ENCODE peak calls at places on chromosomes 7 and 10, in four cellular contexts. X, G, Z and U are unnamed samples.

GRCh38 chr10:90288403-90288933 is 569.4 kb downstream of the HTR7 start:
- DNase-seq in X (no peak), G (peak), Z (no peak), U (no peak)

GRCh38 chr10:60732240-60733188 is 45.8 kb upstream of the CDK1 start:
- DNase-seq in X (no peak), G (no peak), Z (peak), U (peak)

GRCh38 chr10:114403545-114404161 is 649 bp downstream of the AFAP1L2 start:
- DNase-seq in X (no peak), G (no peak), Z (no peak), U (no peak)

GRCh38 chr10:28912017-28912783 is 234.9 kb downstream of the BAMBI start:
- DNase-seq in X (no peak), G (no peak), Z (no peak), U (no peak)

GRCh38 chr7:19665399-19666008 is 43.3 kb downstream of the POLR1F start:
- DNase-seq in X (peak), G (peak), Z (no peak), U (peak)

GRCh38 chr7:151396328-151396970 is 13.4 kb downstream of the WDR86 start:
- DNase-seq in X (no peak), G (no peak), Z (no peak), U (no peak)

GRCh38 chr7:73774923-73775322 is 4.9 kb upstream of the CLDN3 start:
- DNase-seq in X (peak), G (peak), Z (no peak), U (peak)

GRCh38 chr10:4316166-4316810 is 509.7 kb upstream of the AKR1E2 start:
- DNase-seq in X (no peak), G (peak), Z (peak), U (no peak)

GRCh38 chr7:53800746-53801145 is 741.4 kb upstream of the VSTM2A start:
- DNase-seq in X (no peak), G (no peak), Z (no peak), U (no peak)

GRCh38 chr7:76352193-76352592 is 6.6 kb downstream of the YWHAG start:
- DNase-seq in X (no peak), G (peak), Z (no peak), U (no peak)

GRCh38 chr10:116690356-116691078 is 51.8 kb downstream of the HSPA12A start:
- DNase-seq in X (no peak), G (peak), Z (peak), U (no peak)

GRCh38 chr10:97707134-97707861 is 6.2 kb upstream of the MARVELD1 start:
- DNase-seq in X (no peak), G (no peak), Z (no peak), U (no peak)

GRCh38 chr10:117186832-117187615 is 10.3 kb upstream of the KCNK18 start:
- DNase-seq in X (no peak), G (peak), Z (no peak), U (no peak)

GRCh38 chr10:19930936-19931859 is 115.0 kb downstream of the PLXDC2 start:
- DNase-seq in X (no peak), G (peak), Z (peak), U (no peak)

GRCh38 chr10:12908773-12909172 is 92.7 kb downstream of the CCDC3 start:
- DNase-seq in X (no peak), G (no peak), Z (no peak), U (no peak)

GRCh38 chr7:111495173-111495572 is 67.1 kb downstream of the IMMP2L start:
- DNase-seq in X (no peak), G (no peak), Z (no peak), U (no peak)

GRCh38 chr10:119296703-119297102 is 89.3 kb downstream of the GRK5 start:
- DNase-seq in X (no peak), G (peak), Z (no peak), U (no peak)

GRCh38 chr7:158572000-158572828 is 15.4 kb downstream of the PTPRN2 start:
- DNase-seq in X (peak), G (no peak), Z (no peak), U (no peak)

GRCh38 chr7:128032605-128033235 is 1.5 kb upstream of the LRRC4 start:
- DNase-seq in X (no peak), G (peak), Z (no peak), U (peak)

GRCh38 chr7:128137096-128137655 is 103.9 kb upstream of the LEP start:
- DNase-seq in X (no peak), G (peak), Z (no peak), U (no peak)

GRCh38 chr7:134420509-134421125 is 38.3 kb downstream of the AKR1B1 start:
- DNase-seq in X (peak), G (peak), Z (peak), U (peak)

GRCh38 chr7:57867884-57868701 is 418.1 kb downstream of the ZNF716 start:
- DNase-seq in X (no peak), G (no peak), Z (peak), U (no peak)

GRCh38 chr10:67763499-67764011 is 67.6 kb upstream of the CTNNA3 start:
- DNase-seq in X (peak), G (peak), Z (peak), U (peak)

GRCh38 chr10:3745582-3745981 is 39.4 kb downstream of the KLF6 start:
- DNase-seq in X (no peak), G (no peak), Z (no peak), U (no peak)

GRCh38 chr7:131629203-131629871 is 72.9 kb upstream of the PODXL start:
- DNase-seq in X (no peak), G (peak), Z (no peak), U (no peak)

GRCh38 chr10:44030132-44030531 is 354.8 kb downstream of the CXCL12 start:
- DNase-seq in X (no peak), G (no peak), Z (no peak), U (peak)

GRCh38 chr10:61835069-61835908 is 66.2 kb upstream of the ARID5B start:
- DNase-seq in X (peak), G (peak), Z (no peak), U (peak)

GRCh38 chr7:90412458-90413184 is 9.4 kb downstream of the CLDN12 start:
- DNase-seq in X (peak), G (no peak), Z (peak), U (peak)

GRCh38 chr7:41222704-41223103 is 480.2 kb downstream of the INHBA start:
- DNase-seq in X (no peak), G (peak), Z (no peak), U (no peak)

GRCh38 chr10:60312818-60313588 is 76.7 kb downstream of the ANK3 start:
- DNase-seq in X (peak), G (peak), Z (no peak), U (no peak)

GRCh38 chr10:36578306-36578705 is 547.1 kb upstream of the ANKRD30A start:
- DNase-seq in X (no peak), G (peak), Z (no peak), U (no peak)

GRCh38 chr10:130169136-130169888 is 33.1 kb downstream of the GLRX3 start:
- DNase-seq in X (no peak), G (peak), Z (no peak), U (no peak)

GRCh38 chr10:109027534-109028185 is 895.7 kb downstream of the XPNPEP1 start:
- DNase-seq in X (no peak), G (no peak), Z (no peak), U (no peak)

GRCh38 chr10:104028146-104028545 is 57.5 kb downstream of the COL17A1 start:
- DNase-seq in X (no peak), G (peak), Z (peak), U (peak)

GRCh38 chr10:108582387-108582786 is 1340.9 kb downstream of the XPNPEP1 start:
- DNase-seq in X (no peak), G (no peak), Z (no peak), U (peak)

GRCh38 chr10:69446229-69446628 is 5.0 kb upstream of the TSPAN15 start:
- DNase-seq in X (no peak), G (no peak), Z (no peak), U (no peak)

DNA sequence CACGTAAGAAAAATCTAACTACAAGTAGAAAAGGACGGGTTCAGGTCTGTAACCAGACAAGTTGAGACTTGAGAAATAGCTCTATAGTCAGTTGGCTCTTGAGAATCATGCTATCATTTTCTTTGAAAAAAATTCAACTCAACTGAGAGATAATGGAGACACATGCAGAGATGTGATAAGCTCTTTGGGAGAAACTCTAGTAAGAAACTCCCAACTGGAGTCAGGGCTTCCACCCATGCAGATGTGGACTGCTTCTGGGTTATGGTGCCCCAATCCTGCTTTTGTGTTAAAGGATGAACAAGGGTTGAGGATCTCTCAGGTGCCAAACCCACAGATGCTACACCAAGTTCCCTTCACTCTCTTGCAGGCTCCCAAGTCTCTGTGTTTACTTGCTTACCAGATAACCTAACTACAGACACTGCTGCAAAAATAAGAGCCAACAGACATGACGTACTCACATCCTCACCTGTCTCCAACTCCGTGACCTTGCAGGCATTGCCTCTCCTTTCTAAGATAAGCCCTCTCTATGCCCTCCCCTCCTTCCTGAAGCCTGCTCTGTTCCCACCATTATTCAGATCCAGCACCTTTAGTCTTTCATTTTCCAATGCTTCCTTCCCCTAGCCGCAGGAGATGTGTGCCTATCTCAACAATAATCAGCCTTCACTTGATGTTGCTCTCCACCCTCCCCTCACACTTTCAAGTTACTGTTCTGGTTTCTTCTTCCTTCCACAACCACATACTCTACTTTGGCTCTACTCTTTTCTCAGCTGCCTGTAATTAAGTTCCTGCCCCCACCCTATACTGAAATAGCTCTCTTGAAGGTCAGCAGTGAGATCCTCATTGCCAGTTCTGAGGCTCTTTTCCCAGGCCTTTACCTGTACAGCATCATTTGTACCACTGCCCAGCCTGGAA is 130.0 kb downstream of the ICA1 start:
- DNase-seq in X (peak), G (no peak), Z (no peak), U (peak)
- TF ChIP-seq POLR2A in X (no peak), G (no peak), Z (no peak), U (no peak)

GRCh38 chr7:106071356-106071998 is 40.6 kb downstream of the SYPL1 start:
- DNase-seq in X (no peak), G (no peak), Z (no peak), U (no peak)
- TF ChIP-seq POLR2A in X (no peak), G (no peak), Z (no peak), U (no peak)

GRCh38 chr10:112183329-112184051 is at the start of gene GPAM:
- DNase-seq in X (peak), G (peak), Z (peak), U (peak)
- TF ChIP-seq POLR2A in X (peak), G (peak), Z (peak), U (peak)

DNA sequence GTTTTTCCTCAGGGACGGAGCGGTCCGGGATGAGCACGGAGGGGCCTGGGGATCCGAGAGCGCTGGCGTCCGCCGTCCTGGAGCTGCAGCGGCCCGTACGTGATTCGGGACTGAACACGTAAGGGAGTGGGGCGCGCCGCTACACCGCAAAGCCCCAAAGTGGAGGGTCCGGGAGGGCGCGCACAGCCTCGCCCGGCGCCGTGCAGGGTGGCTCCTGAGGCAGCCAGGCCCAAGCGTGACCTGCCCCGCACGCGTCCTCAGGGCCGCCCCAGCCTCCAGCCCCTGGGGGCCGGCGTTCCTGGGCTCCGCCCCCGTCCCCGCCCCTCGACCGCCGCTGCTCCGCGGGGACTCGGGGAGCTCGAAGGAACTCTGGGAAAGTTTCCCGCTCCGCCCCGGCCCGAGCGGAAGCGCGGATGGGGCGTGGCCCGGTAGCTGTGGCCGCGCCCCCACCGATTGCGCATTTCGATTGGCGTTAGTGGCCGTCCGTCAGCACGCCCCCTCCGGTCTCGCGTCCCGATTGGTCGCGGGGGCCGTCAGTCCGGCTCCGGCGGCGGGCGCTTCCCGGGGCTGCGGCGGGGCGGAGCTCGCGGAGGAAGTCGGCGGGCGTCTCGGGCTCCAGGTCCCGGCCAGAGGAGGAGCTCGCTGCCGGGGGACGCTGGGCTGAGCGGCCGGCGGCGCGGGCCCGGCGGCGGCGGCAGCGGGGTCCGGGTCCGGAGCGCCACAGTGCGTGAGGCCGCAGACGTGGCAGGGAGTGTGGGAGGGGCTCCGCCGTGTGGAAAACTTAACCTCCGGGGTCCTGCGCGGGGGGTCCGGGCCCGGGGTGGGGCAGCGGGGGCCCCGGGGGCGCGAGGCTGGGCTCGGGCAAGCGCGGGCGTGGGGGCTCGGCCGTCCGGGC is at the start of the genes ANKRD16 and FBH1:
- DNase-seq in X (peak), G (peak), Z (peak), U (peak)
- TF ChIP-seq POLR2A in X (peak), G (peak), Z (peak), U (peak)

GRCh38 chr10:95820363-95820762 is 64.4 kb downstream of the ENTPD1 start:
- DNase-seq in X (no peak), G (no peak), Z (no peak), U (no peak)

GRCh38 chr10:95818010-95818409 is 62.0 kb downstream of the ENTPD1 start:
- DNase-seq in X (no peak), G (no peak), Z (no peak), U (no peak)

GRCh38 chr10:95818663-95819062 is 62.7 kb downstream of the ENTPD1 start:
- DNase-seq in X (no peak), G (peak), Z (no peak), U (no peak)

GRCh38 chr10:95821766-95822165 is 65.8 kb downstream of the ENTPD1 start:
- DNase-seq in X (no peak), G (no peak), Z (no peak), U (no peak)

DNA sequence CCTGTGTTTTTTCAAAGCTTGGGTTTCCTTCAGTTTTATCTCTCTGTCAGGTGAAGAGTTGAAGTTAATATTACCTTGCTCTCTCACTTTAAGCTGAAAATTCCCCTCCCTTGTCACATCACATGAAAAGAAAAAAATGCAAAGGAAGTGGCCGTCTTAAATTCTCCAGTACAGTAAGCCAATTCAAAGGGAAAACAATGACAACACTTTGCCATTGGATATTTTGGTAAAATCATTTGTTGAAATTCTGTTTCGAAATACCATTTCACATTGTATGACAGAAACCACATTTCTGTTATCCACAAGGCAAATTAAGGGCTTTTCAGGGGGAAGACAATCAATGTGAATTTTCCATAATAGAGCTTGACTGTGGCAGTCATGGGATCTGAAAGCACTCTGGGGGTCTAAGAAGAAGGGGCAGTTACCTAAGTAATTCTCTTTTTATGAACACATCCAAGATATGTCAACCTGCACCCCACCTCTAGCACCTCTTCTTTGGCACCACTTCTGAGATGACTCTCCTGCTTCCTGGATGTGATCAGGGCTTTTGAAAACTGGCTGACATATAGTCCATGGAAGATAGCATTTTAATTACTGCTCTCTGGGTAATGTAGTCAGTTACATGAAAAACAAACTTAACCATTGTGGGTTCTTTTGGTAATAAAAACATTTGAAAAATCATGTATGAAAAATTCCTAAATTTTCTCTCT is 63.8 kb downstream of the ENTPD1 start:
- DNase-seq in X (no peak), G (no peak), Z (no peak), U (no peak)
- TF ChIP-seq POLR2A in X (no peak), G (no peak), Z (no peak), U (no peak)

GRCh38 chr7:47672966-47673365 is 91.1 kb upstream of the TNS3 start:
- DNase-seq in X (no peak), G (no peak), Z (no peak), U (no peak)

GRCh38 chr7:47672267-47672920 is 90.5 kb upstream of the TNS3 start:
- DNase-seq in X (no peak), G (no peak), Z (no peak), U (no peak)

GRCh38 chr7:47669178-47669878 is 87.4 kb upstream of the TNS3 start:
- DNase-seq in X (peak), G (peak), Z (peak), U (peak)

GRCh38 chr7:47671358-47671757 is 89.4 kb upstream of the TNS3 start:
- DNase-seq in X (no peak), G (no peak), Z (no peak), U (no peak)

GRCh38 chr7:47670738-47671137 is 88.8 kb upstream of the TNS3 start:
- DNase-seq in X (no peak), G (no peak), Z (no peak), U (no peak)
- TF ChIP-seq POLR2A in X (no peak), G (no peak), Z (no peak), U (no peak)

GRCh38 chr7:149153346-149153745 is 6.1 kb downstream of the ZNF398 start:
- DNase-seq in X (no peak), G (no peak), Z (no peak), U (no peak)

GRCh38 chr7:149150981-149151380 is 3.7 kb downstream of the ZNF398 start:
- DNase-seq in X (no peak), G (no peak), Z (no peak), U (no peak)

GRCh38 chr7:149144996-149145850 is 2.0 kb upstream of the ZNF398 start:
- DNase-seq in X (no peak), G (no peak), Z (no peak), U (peak)

GRCh38 chr7:149147072-149147729 is at the start of gene ZNF398:
- DNase-seq in X (peak), G (peak), Z (peak), U (peak)

DNA sequence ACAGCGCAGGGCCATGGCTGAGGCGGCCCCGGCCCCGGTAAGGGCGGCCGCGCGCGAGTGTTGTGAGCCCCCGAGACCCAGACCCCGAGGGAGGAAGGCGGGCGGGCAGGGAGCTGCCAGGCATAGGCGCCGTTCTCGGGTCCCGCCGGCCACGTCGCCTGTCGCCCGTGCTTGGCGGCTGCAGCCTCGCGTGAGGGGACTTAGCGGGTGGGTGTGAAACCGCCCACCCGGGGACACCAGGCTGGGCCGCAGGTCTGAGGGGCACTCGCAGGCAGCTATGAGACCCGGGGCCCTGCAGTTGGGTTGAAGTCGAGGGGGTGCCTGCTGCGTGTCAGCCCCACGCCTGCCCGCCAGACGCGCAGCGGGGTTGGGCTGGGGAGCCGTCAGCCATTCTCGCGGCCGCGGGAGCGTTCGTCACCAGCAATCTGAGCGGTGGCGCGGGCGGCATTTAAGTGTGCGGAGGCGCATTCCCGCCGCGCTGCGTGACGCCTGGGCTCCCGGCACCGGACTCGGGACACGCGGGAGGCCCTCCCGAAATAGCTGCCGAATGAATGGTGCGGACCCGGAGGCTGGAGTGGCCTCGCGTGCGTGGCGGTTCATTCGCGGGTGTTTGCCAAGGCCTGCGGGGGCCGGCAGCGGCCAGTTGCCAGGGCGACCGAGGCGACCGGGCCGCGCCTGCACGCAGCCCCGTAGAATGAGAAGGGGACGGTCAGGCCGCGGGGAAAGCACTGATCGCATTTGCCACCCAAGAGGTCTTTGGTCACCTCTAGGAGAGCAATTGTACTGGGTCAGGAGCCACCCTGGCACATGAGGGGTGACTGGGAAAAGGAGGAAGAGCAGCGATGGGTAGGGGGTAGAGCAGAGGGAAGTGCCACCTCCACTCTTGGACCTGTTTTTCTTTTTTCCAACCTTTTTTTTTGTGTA is 739 bp downstream of the ZNF398 start:
- DNase-seq in X (peak), G (peak), Z (peak), U (peak)
- TF ChIP-seq POLR2A in X (peak), G (peak), Z (no peak), U (no peak)

GRCh38 chr10:75401569-75402485 is at the start of gene ZNF503:
- DNase-seq in X (peak), G (peak), Z (peak), U (peak)
- TF ChIP-seq POLR2A in X (no peak), G (peak), Z (peak), U (no peak)

GRCh38 chr7:44654255-44654791 is 47.9 kb downstream of the OGDH start:
- DNase-seq in X (peak), G (no peak), Z (no peak), U (peak)
- TF ChIP-seq POLR2A in X (no peak), G (no peak), Z (no peak), U (no peak)